ENCODE peak calls at places on chromosomes 4 and X, in seven cellular contexts. One of them, this sample, is unnamed.

GRCh38 chr4:182144621-182145359 is 98.4 kb upstream of the TENM3 start:
- DNase-seq in SW 1271: no peak
- DNase-seq in effector memory CD4-positive, alpha-beta T cell: no peak
- DNase-seq in Ammon's horn: no peak
- DNase-seq in Kasumi-1: peak; percentile 10
- DNase-seq in lower lobe of right lung: no peak
- DNase-seq in cardiac fibroblast: no peak
- DNase-seq in this sample: no peak

GRCh38 chr4:87270144-87270543 is 49.7 kb upstream of the KLHL8 start:
- DNase-seq in SW 1271: no peak
- DNase-seq in effector memory CD4-positive, alpha-beta T cell: no peak
- DNase-seq in Ammon's horn: peak; percentile 85
- DNase-seq in Kasumi-1: peak; percentile 73
- DNase-seq in lower lobe of right lung: no peak
- DNase-seq in cardiac fibroblast: peak; percentile 72
- DNase-seq in this sample: no peak

GRCh38 chr4:148089624-148090023 is 352.6 kb downstream of the NR3C2 start:
- DNase-seq in SW 1271: no peak
- DNase-seq in effector memory CD4-positive, alpha-beta T cell: no peak
- DNase-seq in Ammon's horn: no peak
- DNase-seq in Kasumi-1: no peak
- DNase-seq in lower lobe of right lung: no peak
- DNase-seq in cardiac fibroblast: no peak
- DNase-seq in this sample: no peak

GRCh38 chr4:79049840-79050520 is 110.7 kb upstream of the PAQR3 start:
- DNase-seq in SW 1271: no peak
- DNase-seq in effector memory CD4-positive, alpha-beta T cell: no peak
- DNase-seq in Ammon's horn: no peak
- DNase-seq in Kasumi-1: no peak
- DNase-seq in lower lobe of right lung: no peak
- DNase-seq in cardiac fibroblast: no peak
- DNase-seq in this sample: peak; percentile 3

GRCh38 chr4:144903953-144904711 is 193.9 kb downstream of the ANAPC10 start:
- DNase-seq in SW 1271: no peak
- DNase-seq in effector memory CD4-positive, alpha-beta T cell: no peak
- DNase-seq in Ammon's horn: no peak
- DNase-seq in Kasumi-1: peak; percentile 27
- DNase-seq in lower lobe of right lung: no peak
- DNase-seq in cardiac fibroblast: peak; percentile 49
- DNase-seq in this sample: no peak

GRCh38 chr4:126526335-126526734 is 1106.4 kb upstream of the INTU start:
- DNase-seq in SW 1271: no peak
- DNase-seq in effector memory CD4-positive, alpha-beta T cell: no peak
- DNase-seq in Ammon's horn: no peak
- DNase-seq in Kasumi-1: no peak
- DNase-seq in lower lobe of right lung: no peak
- DNase-seq in cardiac fibroblast: no peak
- DNase-seq in this sample: no peak

GRCh38 chr4:176849076-176849475 is 56.4 kb upstream of the VEGFC start:
- DNase-seq in SW 1271: no peak
- DNase-seq in effector memory CD4-positive, alpha-beta T cell: no peak
- DNase-seq in Ammon's horn: no peak
- DNase-seq in Kasumi-1: no peak
- DNase-seq in lower lobe of right lung: no peak
- DNase-seq in cardiac fibroblast: no peak
- DNase-seq in this sample: no peak

GRCh38 chrX:110851780-110852179 is 56.2 kb upstream of the CHRDL1 start:
- DNase-seq in SW 1271: no peak
- DNase-seq in effector memory CD4-positive, alpha-beta T cell: no peak
- DNase-seq in Ammon's horn: no peak
- DNase-seq in Kasumi-1: no peak
- DNase-seq in lower lobe of right lung: no peak
- DNase-seq in cardiac fibroblast: peak; percentile 17
- DNase-seq in this sample: no peak

GRCh38 chrX:39491548-39492297 is 606.0 kb downstream of the BCOR start:
- DNase-seq in SW 1271: no peak
- DNase-seq in effector memory CD4-positive, alpha-beta T cell: peak; percentile 17
- DNase-seq in Ammon's horn: no peak
- DNase-seq in Kasumi-1: peak; percentile 76
- DNase-seq in lower lobe of right lung: no peak
- DNase-seq in cardiac fibroblast: no peak
- DNase-seq in this sample: no peak

GRCh38 chr4:141416677-141417363 is 196.1 kb downstream of the ZNF330 start:
- DNase-seq in SW 1271: no peak
- DNase-seq in effector memory CD4-positive, alpha-beta T cell: no peak
- DNase-seq in Ammon's horn: no peak
- DNase-seq in Kasumi-1: no peak
- DNase-seq in lower lobe of right lung: no peak
- DNase-seq in cardiac fibroblast: peak; percentile 50
- DNase-seq in this sample: no peak

This sample was measured in hypothalamus.